ENCODE peak calls at places on chromosomes 12 and 14, in five cellular contexts. M is LoVo; Q is stimulated activated CD4-positive, alpha-beta T cell treated with anti-CD3 and anti-CD28 coated beads, Interleukin-1b, Interleukin-23, amount 100 ng/mL, for 24 hours; C is midbrain; E is SIG-M5. S is an unnamed sample.

GRCh38 chr14:73717247-73717646 is 3.1 kb upstream of the PNMA1 start:
- DNase-seq in M (no peak), Q (no peak), C (no peak), E (no peak), S (no peak)

GRCh38 chr12:7695159-7695930 is at the start of gene GDF3:
- DNase-seq in M (no peak), Q (no peak), C (no peak), E (no peak), S (no peak)

GRCh38 chr14:105171004-105171673 is 2.6 kb upstream of the JAG2 start:
- DNase-seq in M (no peak), Q (no peak), C (no peak), E (no peak), S (no peak)

GRCh38 chr14:55746533-55746932 is 166.5 kb downstream of the KTN1 start:
- DNase-seq in M (no peak), Q (no peak), C (no peak), E (no peak), S (no peak)

GRCh38 chr12:39372204-39372925 is 70.6 kb downstream of the KIF21A start:
- DNase-seq in M (no peak), Q (no peak), C (no peak), E (no peak), S (no peak)

GRCh38 chr14:50999726-51000125 is 55.4 kb upstream of the PYGL start:
- DNase-seq in M (no peak), Q (no peak), C (no peak), E (no peak), S (no peak)

GRCh38 chr12:21453312-21453852 is 15.9 kb downstream of the PYROXD1 start:
- DNase-seq in M (no peak), Q (no peak), C (no peak), E (no peak), S (no peak)

GRCh38 chr12:103901518-103902173 is 28.6 kb upstream of the HSP90B1 start:
- DNase-seq in M (no peak), Q (no peak), C (no peak), E (no peak), S (no peak)

GRCh38 chr12:132904718-132905328 is 17.4 kb upstream of the CHFR start:
- DNase-seq in M (no peak), Q (peak), C (peak), E (no peak), S (peak)

GRCh38 chr12:29131539-29131938 is 17.5 kb upstream of the FAR2 start:
- DNase-seq in M (no peak), Q (no peak), C (no peak), E (no peak), S (no peak)

GRCh38 chr12:131115766-131116165 is 162.1 kb downstream of the ADGRD1 start:
- DNase-seq in M (no peak), Q (no peak), C (no peak), E (no peak), S (peak)

GRCh38 chr14:30620178-30620577 is 1.9 kb upstream of the SCFD1 start:
- DNase-seq in M (peak), Q (no peak), C (no peak), E (peak), S (no peak)

GRCh38 chr12:114443607-114444421 is 37.9 kb upstream of the TBX5 start:
- DNase-seq in M (no peak), Q (no peak), C (no peak), E (no peak), S (no peak)

GRCh38 chr12:86551146-86551571 is 295.0 kb upstream of the MGAT4C start:
- DNase-seq in M (no peak), Q (no peak), C (no peak), E (no peak), S (no peak)

GRCh38 chr14:67722293-67722692 is 20.6 kb downstream of the RDH12 start:
- DNase-seq in M (no peak), Q (no peak), C (peak), E (no peak), S (no peak)

GRCh38 chr12:100229876-100230275 is 29.3 kb downstream of the ACTR6 start:
- DNase-seq in M (no peak), Q (no peak), C (no peak), E (peak), S (no peak)

GRCh38 chr12:1911598-1912575 is 6.6 kb downstream of the CACNA2D4 start:
- DNase-seq in M (no peak), Q (no peak), C (no peak), E (no peak), S (no peak)

GRCh38 chr14:81681466-81681865 is 147.8 kb upstream of the SEL1L start:
- DNase-seq in M (no peak), Q (no peak), C (no peak), E (no peak), S (no peak)

GRCh38 chr12:80567391-80567790 is 123.4 kb downstream of the PTPRQ start:
- DNase-seq in M (no peak), Q (no peak), C (no peak), E (no peak), S (no peak)

GRCh38 chr14:38553586-38553985 is 297.7 kb upstream of the CLEC14A start:
- DNase-seq in M (no peak), Q (no peak), C (no peak), E (no peak), S (no peak)

GRCh38 chr14:57038689-57039088 is 228.4 kb upstream of the OTX2 start:
- DNase-seq in M (no peak), Q (no peak), C (no peak), E (no peak), S (no peak)

GRCh38 chr12:48482198-48482597 is at the start of gene C12orf54:
- DNase-seq in M (no peak), Q (no peak), C (no peak), E (no peak), S (no peak)

GRCh38 chr14:104570869-104571635 is 8.5 kb upstream of the C14orf180 start:
- DNase-seq in M (no peak), Q (no peak), C (no peak), E (no peak), S (no peak)

GRCh38 chr12:31574803-31575573 is 15.9 kb downstream of the DENND5B start:
- DNase-seq in M (no peak), Q (no peak), C (no peak), E (no peak), S (no peak)

GRCh38 chr12:116458492-116458891 is 100.7 kb upstream of the MAP1LC3B2 start:
- DNase-seq in M (no peak), Q (no peak), C (no peak), E (no peak), S (no peak)

GRCh38 chr12:74043343-74043742 is 494.3 kb upstream of the ATXN7L3B start:
- DNase-seq in M (peak), Q (no peak), C (no peak), E (no peak), S (no peak)

GRCh38 chr14:54761835-54762234 is 140.8 kb downstream of the GCH1 start:
- DNase-seq in M (no peak), Q (no peak), C (no peak), E (no peak), S (no peak)

GRCh38 chr12:124774462-124775167 is 89.0 kb downstream of the SCARB1 start:
- DNase-seq in M (no peak), Q (peak), C (peak), E (no peak), S (no peak)

GRCh38 chr12:4296749-4297148 is 23.2 kb downstream of the CCND2 start:
- DNase-seq in M (no peak), Q (no peak), C (no peak), E (no peak), S (no peak)

GRCh38 chr12:2306012-2306411 is 253.2 kb downstream of the CACNA1C start:
- DNase-seq in M (no peak), Q (no peak), C (no peak), E (no peak), S (no peak)

GRCh38 chr12:108543642-108544041 is 17.3 kb downstream of the SART3 start:
- DNase-seq in M (no peak), Q (no peak), C (no peak), E (no peak), S (no peak)

GRCh38 chr12:16198884-16199283 is 78.6 kb downstream of the SLC15A5 start:
- DNase-seq in M (no peak), Q (no peak), C (no peak), E (no peak), S (no peak)

GRCh38 chr14:104678901-104679705 is 10.3 kb upstream of the INF2 start:
- DNase-seq in M (no peak), Q (no peak), C (peak), E (no peak), S (no peak)

GRCh38 chr12:59164991-59165718 is 244.9 kb upstream of the LRIG3 start:
- DNase-seq in M (peak), Q (no peak), C (no peak), E (no peak), S (no peak)

GRCh38 chr14:34931206-34931605 is 51.6 kb upstream of the SRP54 start:
- DNase-seq in M (no peak), Q (no peak), C (no peak), E (no peak), S (no peak)

GRCh38 chr12:45342848-45343247 is 127.0 kb downstream of the ANO6 start:
- DNase-seq in M (no peak), Q (no peak), C (no peak), E (no peak), S (no peak)

S was measured in mesothelial cell of epicardium.